ENCODE peak calls at places on chromosomes 1 and 21, in five cellular contexts. One of them, this sample, is unnamed.

GRCh38 chr1:146039844-146040194 is 18.3 kb upstream of the HJV start:
- DNase-seq in BJ: no peak
- DNase-seq in tibial nerve: no peak
- DNase-seq in adrenal gland: no peak
- DNase-seq in upper lobe of right lung: no peak
- DNase-seq in this sample: no peak

GRCh38 chr1:47443530-47444316 is 5.9 kb downstream of the FOXD2 start:
- DNase-seq in tibial nerve: no peak
- DNase-seq in adrenal gland: no peak
- DNase-seq in BJ: no peak
- DNase-seq in upper lobe of right lung: no peak
- DNase-seq in this sample: no peak

GRCh38 chr1:67166196-67166595 is at the start of gene IL23R:
- DNase-seq in upper lobe of right lung: no peak
- DNase-seq in BJ: no peak
- DNase-seq in tibial nerve: no peak
- DNase-seq in adrenal gland: peak; percentile 51
- DNase-seq in this sample: no peak

GRCh38 chr1:119808491-119808890 is 2.8 kb downstream of the REG4 start:
- DNase-seq in upper lobe of right lung: no peak
- DNase-seq in tibial nerve: no peak
- DNase-seq in BJ: no peak
- DNase-seq in adrenal gland: no peak
- DNase-seq in this sample: no peak

GRCh38 chr1:240004086-240004749 is 87.5 kb upstream of the FMN2 start:
- DNase-seq in adrenal gland: peak; percentile 9
- DNase-seq in BJ: no peak
- DNase-seq in upper lobe of right lung: no peak
- DNase-seq in tibial nerve: no peak
- DNase-seq in this sample: no peak

GRCh38 chr1:84757301-84757700 is 67.0 kb upstream of the SSX2IP start:
- DNase-seq in adrenal gland: no peak
- DNase-seq in tibial nerve: no peak
- DNase-seq in BJ: no peak
- DNase-seq in upper lobe of right lung: no peak
- DNase-seq in this sample: no peak

GRCh38 chr1:75643460-75643859 is 32.5 kb upstream of the SLC44A5 start:
- DNase-seq in tibial nerve: no peak
- DNase-seq in BJ: no peak
- DNase-seq in upper lobe of right lung: no peak
- DNase-seq in adrenal gland: no peak
- DNase-seq in this sample: no peak

GRCh38 chr1:970242-970972 is 4.1 kb downstream of the PLEKHN1 start:
- DNase-seq in BJ: no peak
- DNase-seq in tibial nerve: no peak
- DNase-seq in adrenal gland: no peak
- DNase-seq in upper lobe of right lung: no peak
- DNase-seq in this sample: no peak

GRCh38 chr1:167755568-167756145 is 33.9 kb downstream of the MPZL1 start:
- DNase-seq in tibial nerve: no peak
- DNase-seq in adrenal gland: no peak
- DNase-seq in BJ: no peak
- DNase-seq in upper lobe of right lung: no peak
- DNase-seq in this sample: no peak

GRCh38 chr1:242524571-242525359 is at the start of gene PLD5:
- DNase-seq in BJ: no peak
- DNase-seq in tibial nerve: no peak
- DNase-seq in adrenal gland: peak; percentile 6
- DNase-seq in upper lobe of right lung: peak; percentile 57
- DNase-seq in this sample: peak; percentile 69

GRCh38 chr1:225533238-225533637 is 105.4 kb upstream of the LBR start:
- DNase-seq in tibial nerve: no peak
- DNase-seq in BJ: no peak
- DNase-seq in adrenal gland: no peak
- DNase-seq in upper lobe of right lung: no peak
- DNase-seq in this sample: no peak

GRCh38 chr1:220791287-220791686 is 4.6 kb downstream of the MTARC1 start:
- DNase-seq in adrenal gland: peak; percentile 50
- DNase-seq in tibial nerve: peak; percentile 33
- DNase-seq in upper lobe of right lung: no peak
- DNase-seq in BJ: no peak
- DNase-seq in this sample: no peak

GRCh38 chr21:31158789-31159581 is 120.7 kb upstream of the KRTAP19-8 start:
- DNase-seq in upper lobe of right lung: no peak
- DNase-seq in adrenal gland: no peak
- DNase-seq in tibial nerve: no peak
- DNase-seq in BJ: no peak
- DNase-seq in this sample: no peak

GRCh38 chr1:65103807-65104206 is 44.2 kb upstream of the AK4 start:
- DNase-seq in BJ: no peak
- DNase-seq in adrenal gland: no peak
- DNase-seq in tibial nerve: no peak
- DNase-seq in upper lobe of right lung: no peak
- DNase-seq in this sample: no peak

GRCh38 chr1:195580988-195581387 is 1027.3 kb downstream of the KCNT2 start:
- DNase-seq in tibial nerve: no peak
- DNase-seq in adrenal gland: no peak
- DNase-seq in upper lobe of right lung: no peak
- DNase-seq in BJ: no peak
- DNase-seq in this sample: no peak

GRCh38 chr21:35764586-35764985 is 295.7 kb downstream of the SETD4 start:
- DNase-seq in tibial nerve: no peak
- DNase-seq in BJ: no peak
- DNase-seq in adrenal gland: no peak
- DNase-seq in upper lobe of right lung: no peak
- DNase-seq in this sample: no peak

GRCh38 chr1:32948905-32949304 is 15.7 kb downstream of the RNF19B start:
- DNase-seq in upper lobe of right lung: no peak
- DNase-seq in BJ: no peak
- DNase-seq in adrenal gland: peak; percentile 26
- DNase-seq in tibial nerve: no peak
- DNase-seq in this sample: no peak

GRCh38 chr1:162091681-162092524 is 22.4 kb downstream of the NOS1AP start:
- DNase-seq in upper lobe of right lung: no peak
- DNase-seq in BJ: no peak
- DNase-seq in adrenal gland: no peak
- DNase-seq in tibial nerve: no peak
- DNase-seq in this sample: no peak

GRCh38 chr1:11531314-11531870 is 52.4 kb downstream of the DISP3 start:
- DNase-seq in upper lobe of right lung: peak; percentile 58
- DNase-seq in tibial nerve: no peak
- DNase-seq in adrenal gland: no peak
- DNase-seq in BJ: no peak
- DNase-seq in this sample: peak; percentile 47

GRCh38 chr21:45636459-45636858 is 7.1 kb upstream of the PCBP3 start:
- DNase-seq in adrenal gland: no peak
- DNase-seq in BJ: no peak
- DNase-seq in upper lobe of right lung: no peak
- DNase-seq in tibial nerve: no peak
- DNase-seq in this sample: no peak

GRCh38 chr21:33286600-33287456 is 20.7 kb downstream of the IL10RB start:
- DNase-seq in BJ: no peak
- DNase-seq in adrenal gland: peak; percentile 71
- DNase-seq in upper lobe of right lung: no peak
- DNase-seq in tibial nerve: peak; percentile 33
- DNase-seq in this sample: no peak

GRCh38 chr1:109210058-109210457 is 3.7 kb upstream of the SARS1 start:
- DNase-seq in upper lobe of right lung: no peak
- DNase-seq in adrenal gland: no peak
- DNase-seq in BJ: no peak
- DNase-seq in tibial nerve: no peak
- DNase-seq in this sample: no peak

GRCh38 chr21:42746240-42746592 is 92.8 kb downstream of the PDE9A start:
- DNase-seq in upper lobe of right lung: peak; percentile 59
- DNase-seq in tibial nerve: no peak
- DNase-seq in adrenal gland: no peak
- DNase-seq in BJ: no peak
- DNase-seq in this sample: no peak

GRCh38 chr1:159746676-159747075 is 32.3 kb upstream of the CRP start:
- DNase-seq in BJ: no peak
- DNase-seq in tibial nerve: no peak
- DNase-seq in adrenal gland: no peak
- DNase-seq in upper lobe of right lung: no peak
- DNase-seq in this sample: no peak

GRCh38 chr1:22431965-22432364 is 19.7 kb upstream of the ZBTB40 start:
- DNase-seq in upper lobe of right lung: no peak
- DNase-seq in adrenal gland: no peak
- DNase-seq in BJ: no peak
- DNase-seq in tibial nerve: no peak
- DNase-seq in this sample: no peak

GRCh38 chr1:66381626-66382275 is 152.2 kb upstream of the SGIP1 start:
- DNase-seq in upper lobe of right lung: no peak
- DNase-seq in adrenal gland: no peak
- DNase-seq in BJ: no peak
- DNase-seq in tibial nerve: no peak
- DNase-seq in this sample: no peak

GRCh38 chr1:19165501-19165900 is 44.6 kb downstream of the UBR4 start:
- DNase-seq in tibial nerve: no peak
- DNase-seq in upper lobe of right lung: no peak
- DNase-seq in BJ: no peak
- DNase-seq in adrenal gland: no peak
- DNase-seq in this sample: no peak

GRCh38 chr1:94416901-94417701 is 1.1 kb upstream of the ABCD3 start:
- DNase-seq in tibial nerve: peak; percentile 66
- DNase-seq in upper lobe of right lung: no peak
- DNase-seq in BJ: peak; percentile 23
- DNase-seq in adrenal gland: peak; percentile 79
- DNase-seq in this sample: peak; percentile 65

GRCh38 chr1:33986389-33987095 is 122.7 kb downstream of the HMGB4 start:
- DNase-seq in adrenal gland: peak; percentile 83
- DNase-seq in tibial nerve: peak; percentile 34
- DNase-seq in BJ: peak; percentile 23
- DNase-seq in upper lobe of right lung: no peak
- DNase-seq in this sample: peak; percentile 92

GRCh38 chr1:160876311-160876710 is 8.7 kb downstream of the ITLN1 start:
- DNase-seq in tibial nerve: no peak
- DNase-seq in BJ: no peak
- DNase-seq in adrenal gland: no peak
- DNase-seq in upper lobe of right lung: no peak
- DNase-seq in this sample: no peak

GRCh38 chr1:160874935-160875334 is 10.0 kb downstream of the ITLN1 start:
- DNase-seq in tibial nerve: no peak
- DNase-seq in BJ: no peak
- DNase-seq in adrenal gland: no peak
- DNase-seq in upper lobe of right lung: no peak
- DNase-seq in this sample: no peak

GRCh38 chr1:160879056-160879455 is 5.9 kb downstream of the ITLN1 start:
- DNase-seq in BJ: no peak
- DNase-seq in adrenal gland: no peak
- DNase-seq in upper lobe of right lung: no peak
- DNase-seq in tibial nerve: no peak
- DNase-seq in this sample: no peak

DNA sequence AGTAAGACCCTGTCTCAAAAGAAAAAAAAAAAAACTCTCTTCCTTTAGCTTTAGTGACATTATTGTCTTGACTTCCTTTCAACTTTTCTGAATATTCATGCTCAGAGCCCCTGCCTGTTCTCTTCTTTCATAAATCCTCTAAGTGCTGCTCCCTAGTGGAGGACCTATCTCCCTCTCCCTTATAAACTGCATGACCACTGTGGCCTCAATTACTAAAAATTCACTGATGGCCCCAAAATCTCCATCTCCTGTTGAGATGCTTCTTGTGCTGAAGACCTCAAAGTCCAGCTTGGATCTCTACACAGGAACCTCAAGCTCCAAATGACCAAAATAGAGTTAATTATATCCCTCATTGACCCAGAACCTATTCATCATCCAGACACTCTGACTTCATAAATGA is 7.8 kb downstream of the ITLN1 start:
- DNase-seq in BJ: no peak
- DNase-seq in upper lobe of right lung: no peak
- DNase-seq in tibial nerve: no peak
- DNase-seq in adrenal gland: no peak
- DNase-seq in this sample: no peak
- TF ChIP-seq CTCF in BJ: no peak
- TF ChIP-seq CTCF in upper lobe of right lung: peak; percentile 21
- TF ChIP-seq CTCF in tibial nerve: peak; percentile 10
- TF ChIP-seq CTCF in adrenal gland: no peak
- TF ChIP-seq CTCF in this sample: no peak

GRCh38 chr1:204530932-204531331 is 14.7 kb downstream of the MDM4 start:
- DNase-seq in adrenal gland: no peak
- DNase-seq in upper lobe of right lung: no peak
- DNase-seq in tibial nerve: no peak
- DNase-seq in BJ: no peak
- DNase-seq in this sample: no peak
- H3K4me3 ChIP-seq in adrenal gland: no peak overlapping the region
- H3K4me3 ChIP-seq in upper lobe of right lung: no peak overlapping the region
- H3K4me3 ChIP-seq in tibial nerve: no peak overlapping the region
- H3K4me3 ChIP-seq in BJ: no peak overlapping the region
- H3K4me3 ChIP-seq in this sample: no peak overlapping the region

DNA sequence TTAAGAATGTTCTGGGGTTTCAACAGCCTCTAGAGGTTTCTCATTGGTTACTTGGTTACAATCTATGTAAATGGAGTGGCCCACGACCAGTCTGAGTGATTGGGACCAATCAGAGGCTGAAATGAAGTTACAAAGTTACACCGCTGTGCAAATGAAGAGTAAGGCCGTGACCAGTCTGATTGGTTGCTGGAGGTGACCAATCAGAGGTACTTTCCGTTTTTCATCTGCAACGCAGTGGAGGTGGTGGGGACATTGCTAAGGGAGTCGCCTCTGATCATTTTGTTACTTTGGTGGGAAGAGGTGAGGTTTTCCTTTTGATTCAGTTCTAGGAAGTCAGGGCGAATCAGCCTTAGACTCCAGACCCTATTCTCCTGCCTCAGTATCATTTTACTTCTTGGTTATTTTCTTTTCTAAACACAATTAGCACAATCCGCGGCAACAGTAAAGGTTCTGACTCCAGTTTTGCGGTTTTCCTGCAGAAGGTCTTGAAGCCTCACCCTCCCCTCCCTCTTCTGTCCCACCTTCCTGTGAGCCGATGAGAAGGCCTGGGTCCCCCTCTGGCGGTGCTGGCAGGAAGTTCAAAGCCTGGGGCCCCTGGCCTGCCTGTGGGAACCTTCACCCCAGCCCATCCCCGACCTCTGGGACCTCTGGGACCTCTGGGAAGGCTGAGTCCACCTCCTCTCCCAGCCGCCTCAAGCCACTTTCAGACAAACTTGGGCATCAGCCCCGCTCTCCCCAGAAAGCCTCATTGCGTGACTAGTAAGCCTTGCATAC is 38.7 kb upstream of the TTC34 start:
- DNase-seq in upper lobe of right lung: no peak
- DNase-seq in BJ: no peak
- DNase-seq in tibial nerve: no peak
- DNase-seq in adrenal gland: no peak
- DNase-seq in this sample: no peak
- TF ChIP-seq CTCF in upper lobe of right lung: no peak
- TF ChIP-seq CTCF in BJ: no peak
- TF ChIP-seq CTCF in tibial nerve: no peak
- TF ChIP-seq CTCF in adrenal gland: no peak
- TF ChIP-seq CTCF in this sample: no peak

DNA sequence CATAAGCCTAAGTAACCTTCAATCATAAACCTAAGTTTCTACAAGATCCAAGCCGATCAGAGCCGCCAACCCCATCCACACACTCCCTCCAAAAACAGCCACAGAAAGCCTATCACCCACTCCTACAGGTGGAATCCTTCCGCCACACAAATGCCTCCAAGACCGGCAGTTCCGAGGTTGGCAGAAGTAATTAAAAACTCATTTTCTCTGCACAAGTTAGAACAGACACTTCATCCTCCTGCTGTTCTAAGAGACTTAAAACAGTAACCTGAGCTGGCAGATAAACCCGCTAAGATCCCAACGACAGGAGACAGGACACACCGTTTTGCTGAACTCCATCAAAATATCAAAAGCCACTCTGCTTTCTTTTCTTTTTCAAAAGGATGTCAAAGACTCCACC is 2.8 kb downstream of the SSBP3 start:
- DNase-seq in tibial nerve: no peak
- DNase-seq in BJ: no peak
- DNase-seq in adrenal gland: no peak
- DNase-seq in upper lobe of right lung: no peak
- DNase-seq in this sample: no peak
- H3K4me3 ChIP-seq in tibial nerve: no peak overlapping the region
- H3K4me3 ChIP-seq in BJ: peak overlapping the region; percentile 77
- H3K4me3 ChIP-seq in adrenal gland: no peak overlapping the region
- H3K4me3 ChIP-seq in upper lobe of right lung: peak overlapping the region; percentile 16
- H3K4me3 ChIP-seq in this sample: peak overlapping the region; percentile 91

This sample was measured in ascending aorta.